ENCODE peak calls at places on chromosomes 12 and 14, in ten cellular contexts. V is T-helper 9 cell; N is dorsolateral prefrontal cortex; I is LoVo; R is iris pigment epithelial cell; H is RPMI8226; K is posterior cingulate gyrus; F is activated naive CD4-positive, alpha-beta T cell treated with anti-CD3 and anti-CD28 coated beads for 36 hours; A is stomach; B is HT-29. Q is an unnamed sample.

GRCh38 chr12:122523280-122523679 is 3.5 kb downstream of the RSRC2 start:
- DNase-seq in V (no peak), N (no peak), I (no peak), R (peak), H (no peak), K (no peak), F (no peak), A (no peak), B (no peak), Q (no peak)

GRCh38 chr14:67396381-67396965 is 15.5 kb downstream of the PLEK2 start:
- DNase-seq in V (no peak), N (no peak), I (no peak), R (peak), H (no peak), K (no peak), F (no peak), A (no peak), B (no peak), Q (no peak)

GRCh38 chr14:85578925-85579324 is 49.0 kb downstream of the FLRT2 start:
- DNase-seq in V (no peak), N (no peak), I (no peak), R (no peak), H (no peak), K (no peak), F (no peak), A (no peak), B (no peak), Q (no peak)

GRCh38 chr12:10293570-10294227 is 14.0 kb upstream of the KLRD1 start:
- DNase-seq in V (no peak), N (no peak), I (no peak), R (no peak), H (no peak), K (no peak), F (no peak), A (no peak), B (no peak), Q (no peak)

GRCh38 chr12:47032644-47033043 is 46.8 kb upstream of the PCED1B start:
- DNase-seq in V (no peak), N (no peak), I (peak), R (peak), H (peak), K (no peak), F (peak), A (no peak), B (peak), Q (peak)

GRCh38 chr12:52903855-52904508 is 894 bp downstream of the KRT8 start:
- DNase-seq in V (no peak), N (no peak), I (peak), R (peak), H (no peak), K (no peak), F (peak), A (peak), B (peak), Q (no peak)

GRCh38 chr12:77339610-77340009 is 274.2 kb upstream of the E2F7 start:
- DNase-seq in V (no peak), N (no peak), I (no peak), R (no peak), H (no peak), K (peak), F (no peak), A (no peak), B (no peak), Q (no peak)

GRCh38 chr14:75022655-75023054 is 19.9 kb downstream of the EIF2B2 start:
- DNase-seq in V (no peak), N (no peak), I (no peak), R (peak), H (peak), K (no peak), F (peak), A (no peak), B (peak), Q (no peak)

GRCh38 chr12:56581418-56582145 is 48.5 kb downstream of the BAZ2A start:
- DNase-seq in V (no peak), N (no peak), I (no peak), R (peak), H (no peak), K (no peak), F (peak), A (no peak), B (no peak), Q (no peak)

GRCh38 chr12:54579696-54580333 is 8.6 kb downstream of the PPP1R1A start:
- DNase-seq in V (peak), N (peak), I (peak), R (peak), H (peak), K (peak), F (peak), A (peak), B (peak), Q (peak)

GRCh38 chr12:105226219-105226618 is 9.8 kb downstream of the APPL2 start:
- DNase-seq in V (no peak), N (peak), I (no peak), R (peak), H (peak), K (peak), F (peak), A (peak), B (no peak), Q (peak)

GRCh38 chr14:54487771-54488170 is 1.0 kb downstream of the GMFB start:
- DNase-seq in V (no peak), N (no peak), I (no peak), R (peak), H (no peak), K (no peak), F (no peak), A (no peak), B (peak), Q (no peak)

GRCh38 chr14:63650336-63650952 is 8.8 kb upstream of the WDR89 start:
- DNase-seq in V (no peak), N (no peak), I (no peak), R (no peak), H (no peak), K (peak), F (peak), A (no peak), B (no peak), Q (no peak)

GRCh38 chr12:25789520-25789919 is 169.0 kb upstream of the RASSF8 start:
- DNase-seq in V (no peak), N (no peak), I (no peak), R (peak), H (no peak), K (no peak), F (no peak), A (no peak), B (no peak), Q (no peak)

GRCh38 chr12:117046861-117047530 is 52.2 kb downstream of the TESC start:
- DNase-seq in V (no peak), N (no peak), I (no peak), R (no peak), H (no peak), K (no peak), F (no peak), A (no peak), B (no peak), Q (no peak)

GRCh38 chr12:58500399-58500798 is 419.9 kb downstream of the LRIG3 start:
- DNase-seq in V (no peak), N (no peak), I (no peak), R (peak), H (no peak), K (no peak), F (no peak), A (no peak), B (no peak), Q (no peak)

GRCh38 chr14:105500036-105500725 is 9.1 kb downstream of the TEDC1 start:
- DNase-seq in V (no peak), N (no peak), I (no peak), R (no peak), H (no peak), K (no peak), F (no peak), A (no peak), B (no peak), Q (peak)

GRCh38 chr12:130198026-130198662 is 35.9 kb downstream of the FZD10 start:
- DNase-seq in V (no peak), N (peak), I (no peak), R (no peak), H (no peak), K (no peak), F (no peak), A (peak), B (no peak), Q (no peak)

GRCh38 chr12:5220835-5221234 is 177.2 kb downstream of the KCNA5 start:
- DNase-seq in V (no peak), N (no peak), I (no peak), R (no peak), H (peak), K (no peak), F (peak), A (no peak), B (no peak), Q (no peak)

GRCh38 chr12:25186788-25187397 is 8.1 kb downstream of the DNAI7 start:
- DNase-seq in V (no peak), N (no peak), I (no peak), R (peak), H (peak), K (no peak), F (peak), A (no peak), B (no peak), Q (no peak)

GRCh38 chr12:77047341-77048202 is 17.8 kb downstream of the E2F7 start:
- DNase-seq in V (no peak), N (no peak), I (no peak), R (peak), H (no peak), K (no peak), F (no peak), A (no peak), B (no peak), Q (no peak)

GRCh38 chr12:39852346-39852745 is 232.7 kb upstream of the ABCD2 start:
- DNase-seq in V (no peak), N (no peak), I (no peak), R (no peak), H (no peak), K (no peak), F (no peak), A (no peak), B (no peak), Q (no peak)

GRCh38 chr14:29937116-29937515 is 9.5 kb upstream of the PRKD1 start:
- DNase-seq in V (no peak), N (no peak), I (no peak), R (peak), H (no peak), K (no peak), F (no peak), A (no peak), B (no peak), Q (no peak)

GRCh38 chr14:101235872-101236221 is 325.4 kb upstream of the DIO3 start:
- DNase-seq in V (no peak), N (no peak), I (no peak), R (no peak), H (no peak), K (no peak), F (no peak), A (no peak), B (no peak), Q (no peak)

GRCh38 chr14:24310666-24311604 is at the start of gene LTB4R:
- DNase-seq in V (peak), N (peak), I (no peak), R (peak), H (peak), K (peak), F (peak), A (peak), B (peak), Q (peak)

GRCh38 chr12:58981961-58982360 is 61.7 kb upstream of the LRIG3 start:
- DNase-seq in V (no peak), N (no peak), I (no peak), R (no peak), H (no peak), K (no peak), F (no peak), A (no peak), B (no peak), Q (no peak)

GRCh38 chr12:77070382-77071294 is 5.3 kb upstream of the E2F7 start:
- DNase-seq in V (no peak), N (no peak), I (no peak), R (no peak), H (no peak), K (no peak), F (no peak), A (no peak), B (no peak), Q (no peak)